ENCODE peak calls at places on chromosomes 11 and 22, in seven cellular contexts. D is K562, K is H1, G is HepG2, Z is HCT116, B is GM12878, Y is SK-N-SH. E is an unnamed sample.

GRCh38 chr11:37830532-37830931 is 1232.5 kb upstream of the RAG2 start:
- DNase-seq in D (no peak), K (no peak), G (no peak), Z (no peak), B (no peak), Y (no peak), E (no peak)

GRCh38 chr22:41687901-41688364 is 734 bp downstream of the SNU13 start:
- DNase-seq in D (peak), K (no peak), G (no peak), Z (no peak), B (no peak), Y (peak), E (no peak)

GRCh38 chr11:109073032-109073822 is 348.8 kb upstream of the C11orf87 start:
- DNase-seq in D (no peak), K (no peak), G (no peak), Z (no peak), B (no peak), Y (no peak), E (no peak)

GRCh38 chr22:50712341-50713007 is 25.5 kb upstream of the ACR start:
- DNase-seq in D (no peak), K (no peak), G (no peak), Z (no peak), B (no peak), Y (no peak), E (no peak)

GRCh38 chr11:117313103-117313502 is 3.0 kb downstream of the BACE1 start:
- DNase-seq in D (no peak), K (no peak), G (no peak), Z (no peak), B (no peak), Y (no peak), E (no peak)

GRCh38 chr22:17214416-17215043 is 4.7 kb downstream of the ADA2 start:
- DNase-seq in D (no peak), K (no peak), G (no peak), Z (no peak), B (no peak), Y (no peak), E (no peak)

GRCh38 chr11:122180435-122180834 is 64.4 kb upstream of the BLID start:
- DNase-seq in D (no peak), K (no peak), G (no peak), Z (peak), B (no peak), Y (no peak), E (no peak)

GRCh38 chr11:111642521-111642920 is 40.3 kb downstream of the SIK2 start:
- DNase-seq in D (no peak), K (no peak), G (no peak), Z (no peak), B (no peak), Y (no peak), E (no peak)

GRCh38 chr11:63745304-63746170 is 23.0 kb downstream of the ZFTA start:
- DNase-seq in D (no peak), K (no peak), G (no peak), Z (no peak), B (no peak), Y (no peak), E (no peak)

DNA sequence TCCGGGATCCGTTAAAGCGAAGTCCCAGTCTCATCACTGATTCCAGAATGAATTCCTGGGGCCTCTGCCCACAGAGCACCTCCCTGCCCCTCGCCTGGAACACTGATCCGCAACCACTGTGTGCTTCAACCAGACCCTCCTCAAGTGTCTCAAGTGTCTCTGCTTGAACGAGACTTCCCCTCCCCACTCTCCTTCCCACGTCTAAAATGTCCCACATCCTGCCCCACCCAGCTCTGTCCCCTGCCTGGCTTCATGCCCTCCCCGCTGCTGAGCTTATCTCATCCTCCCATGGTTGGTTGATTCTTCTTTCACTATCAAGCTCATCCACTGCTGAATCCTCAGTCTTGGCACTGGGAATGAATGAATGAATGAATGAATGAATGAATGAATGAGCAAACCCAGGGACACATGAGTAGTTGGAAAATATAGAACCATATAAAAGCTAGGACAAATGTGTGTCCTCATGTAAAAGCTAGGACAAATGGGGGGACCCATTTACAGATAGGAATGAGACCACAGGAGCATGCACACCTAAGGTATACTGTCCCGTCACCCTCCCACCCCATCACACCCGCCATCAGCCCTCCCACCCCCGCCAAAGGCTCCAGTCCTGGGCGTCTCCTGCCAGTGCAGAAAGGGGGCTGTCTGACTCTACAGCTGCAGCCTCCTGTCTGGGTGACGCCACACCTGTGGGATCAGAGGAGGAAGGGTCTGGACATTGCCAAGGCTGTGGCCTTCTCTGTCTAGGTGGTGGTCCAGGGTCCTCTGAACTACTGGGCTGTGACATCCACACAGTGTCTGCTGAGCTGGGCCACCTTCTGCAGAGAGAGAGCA is 71.4 kb upstream of the LINC01488 start:
- DNase-seq in D (peak), K (no peak), G (no peak), Z (no peak), B (no peak), Y (no peak), E (no peak)
- TF ChIP-seq JUND in D (peak), K (no peak), G (no peak), Z (no peak), B (no peak), Y (no peak), E (no peak)

GRCh38 chr22:39278040-39278439 is 33.3 kb upstream of the PDGFB start:
- DNase-seq in D (no peak), K (no peak), G (no peak), Z (no peak), B (no peak), Y (no peak), E (no peak)

GRCh38 chr22:39279170-39279850 is 34.5 kb upstream of the PDGFB start:
- DNase-seq in D (no peak), K (no peak), G (no peak), Z (no peak), B (no peak), Y (no peak), E (no peak)

GRCh38 chr22:39275814-39276443 is 31.1 kb upstream of the PDGFB start:
- DNase-seq in D (no peak), K (no peak), G (no peak), Z (no peak), B (no peak), Y (no peak), E (no peak)

GRCh38 chr22:39276461-39277134 is 31.8 kb upstream of the PDGFB start:
- DNase-seq in D (no peak), K (no peak), G (no peak), Z (no peak), B (no peak), Y (no peak), E (no peak)

DNA sequence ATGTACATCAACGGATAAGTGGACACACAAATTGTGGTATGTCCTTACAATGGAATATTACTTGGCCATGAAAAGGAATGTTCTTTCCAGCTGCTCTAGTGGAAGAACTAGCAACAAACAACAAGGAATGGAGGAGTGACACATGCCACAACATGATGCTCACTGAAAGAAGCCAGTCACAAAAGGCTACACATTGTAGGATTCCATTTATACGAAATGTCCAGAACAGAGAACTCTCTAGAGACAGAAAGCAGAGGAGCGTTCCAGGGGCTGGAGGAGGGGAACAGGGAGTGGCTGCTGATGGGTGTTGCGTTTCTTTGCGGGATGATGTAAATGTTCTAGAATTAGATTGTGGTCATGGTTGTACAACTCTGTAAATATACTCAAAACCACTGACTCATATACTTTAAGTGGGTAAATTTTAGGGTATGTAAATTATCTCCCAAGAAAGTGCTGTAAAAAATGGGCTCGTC is 32.4 kb upstream of the PDGFB start:
- DNase-seq in D (no peak), K (no peak), G (no peak), Z (no peak), B (no peak), Y (no peak), E (no peak)
- TF ChIP-seq JUND in D (no peak), K (no peak), G (no peak), Z (no peak), B (no peak), Y (no peak), E (no peak)

DNA sequence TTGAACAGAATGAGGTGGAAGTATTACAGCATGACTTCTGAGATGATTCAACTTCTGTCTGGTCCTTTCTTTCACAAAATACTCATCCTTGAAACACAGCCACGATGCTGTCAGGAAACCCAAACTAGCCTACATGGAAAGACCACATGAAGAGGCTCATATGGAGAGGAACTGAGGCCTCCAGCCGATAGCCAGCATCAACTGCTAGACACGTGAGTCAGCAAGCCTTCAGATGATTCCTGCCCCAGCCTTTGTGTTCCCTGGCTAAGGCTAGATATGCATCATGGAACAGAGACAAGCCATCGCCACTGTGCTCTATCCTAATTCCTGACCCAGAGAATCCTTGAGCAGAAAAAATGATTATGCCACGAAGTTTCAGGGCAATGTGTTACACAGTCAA is 75.5 kb downstream of the ENTHD1 start:
- DNase-seq in D (peak), K (no peak), G (no peak), Z (no peak), B (no peak), Y (no peak), E (no peak)
- TF ChIP-seq JUND in D (peak), K (no peak), G (no peak), Z (no peak), B (no peak), Y (no peak), E (no peak)

DNA sequence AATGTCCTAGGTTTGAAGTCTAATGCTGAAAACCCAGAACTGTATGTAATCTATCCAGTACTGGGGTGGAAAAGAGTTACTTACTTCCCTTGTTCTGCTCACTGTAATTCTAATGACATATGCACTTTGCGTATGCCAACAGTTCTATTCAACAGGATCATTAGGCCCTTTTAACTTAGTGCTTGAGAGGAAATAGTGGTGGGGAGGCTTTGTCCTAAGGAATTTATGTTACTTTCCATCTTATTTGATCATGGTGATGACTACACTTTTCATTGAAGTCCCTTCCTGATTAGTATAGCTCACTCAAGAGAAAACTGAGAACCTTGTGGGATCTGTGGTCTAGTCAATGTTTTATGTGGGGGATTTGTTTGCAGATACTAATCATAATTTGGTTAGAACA is 348.2 kb downstream of the GUCY1A2 start:
- DNase-seq in D (no peak), K (no peak), G (no peak), Z (no peak), B (no peak), Y (no peak), E (no peak)
- TF ChIP-seq JUND in D (no peak), K (no peak), G (no peak), Z (no peak), B (no peak), Y (no peak), E (no peak)

DNA sequence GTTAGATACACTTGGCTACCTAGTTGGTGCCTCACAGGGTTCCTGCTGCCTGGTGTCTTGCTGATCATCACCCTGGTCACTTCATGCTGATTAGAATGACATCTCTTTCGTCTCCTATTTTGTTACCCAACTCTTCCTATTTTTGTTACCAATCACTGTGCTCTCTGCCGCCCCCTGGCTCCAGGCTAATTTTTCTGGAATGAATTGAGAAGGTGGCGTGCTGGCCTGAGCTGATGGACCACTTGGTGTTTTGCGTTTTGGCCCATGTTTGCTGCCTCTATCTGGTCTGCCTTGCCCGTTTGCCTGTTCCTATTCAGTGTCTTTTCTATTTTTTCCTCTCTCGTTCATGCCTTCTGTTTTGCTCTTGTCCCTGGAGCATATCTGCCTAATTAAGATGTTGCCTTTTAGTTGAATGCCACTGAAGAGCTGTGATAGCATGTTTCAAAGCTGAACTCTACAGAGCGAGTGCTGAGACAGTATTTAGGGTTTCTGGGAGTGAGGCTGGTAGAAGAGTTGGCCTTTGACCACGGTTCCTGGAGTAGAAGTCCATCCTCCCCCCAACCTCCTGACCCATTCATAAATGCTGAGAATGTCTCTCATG is 5.9 kb upstream of the ATF4 start:
- DNase-seq in D (no peak), K (peak), G (no peak), Z (no peak), B (no peak), Y (peak), E (no peak)
- TF ChIP-seq JUND in D (no peak), K (no peak), G (no peak), Z (no peak), B (no peak), Y (no peak), E (no peak)

E was measured in T47D.